ENCODE peak calls at places on chromosomes 13 and 19, in eight cellular contexts. Z is stimulated activated CD4-positive, alpha-beta T cell treated with anti-CD3 and anti-CD28 coated beads, Interleukin-2, amount 100 ng/mL, for 48 hours; J is tibial artery; W is NT2/D1; X is dorsolateral prefrontal cortex; U is Kasumi-1; L is anterior cingulate cortex; M is activated CD4-positive, CD25-positive, alpha-beta regulatory T cell. G is an unnamed sample.
A peak's percentile ranks its signal among the peaks of the same experiment; 100 is the strongest.

GRCh38 chr13:87676254-87677042 is 5.3 kb downstream of the SLITRK5 start:
- DNase-seq in Z (no peak), J (no peak), W (no peak), X (no peak), U (no peak), L (no peak), M (no peak), G (no peak)

GRCh38 chr13:51645154-51645650 is 60.9 kb downstream of the WDFY2 start:
- DNase-seq in Z (no peak), J (no peak), W (no peak), X (no peak), U (peak; percentile 77), L (no peak), M (no peak), G (peak; percentile 68)

GRCh38 chr19:858868-859843 is at the start of gene CFD:
- DNase-seq in Z (no peak), J (peak; percentile 82), W (no peak), X (no peak), U (peak; percentile 56), L (no peak), M (no peak), G (no peak)

GRCh38 chr19:12757544-12758274 is 6.1 kb downstream of the BEST2 start:
- DNase-seq in Z (peak; percentile 78), J (peak; percentile 59), W (peak; percentile 60), X (peak; percentile 61), U (peak; percentile 64), L (peak; percentile 45), M (no peak), G (peak; percentile 92)

GRCh38 chr19:4606921-4607678 is 32.2 kb upstream of the TNFAIP8L1 start:
- DNase-seq in Z (no peak), J (no peak), W (no peak), X (peak; percentile 56), U (no peak), L (peak; percentile 25), M (no peak), G (no peak)

GRCh38 chr13:39349391-39349790 is 253.6 kb downstream of the LHFPL6 start:
- DNase-seq in Z (no peak), J (no peak), W (no peak), X (no peak), U (no peak), L (no peak), M (no peak), G (no peak)

GRCh38 chr19:690203-690602 is 5.0 kb downstream of the PRSS57 start:
- DNase-seq in Z (no peak), J (no peak), W (no peak), X (no peak), U (no peak), L (no peak), M (no peak), G (no peak)

GRCh38 chr19:55275851-55276719 is 3.8 kb downstream of the HSPBP1 start:
- DNase-seq in Z (no peak), J (no peak), W (no peak), X (no peak), U (no peak), L (no peak), M (no peak), G (no peak)

GRCh38 chr19:39996218-39996810 is 546 bp upstream of the ZNF546 start:
- DNase-seq in Z (peak; percentile 44), J (no peak), W (no peak), X (peak; percentile 47), U (peak; percentile 59), L (no peak), M (no peak), G (peak; percentile 45)

GRCh38 chr19:7778081-7778480 is 15.0 kb downstream of the CLEC4M start:
- DNase-seq in Z (no peak), J (no peak), W (no peak), X (no peak), U (no peak), L (no peak), M (no peak), G (no peak)